ENCODE peak calls at places on chromosome 15, in four cellular contexts. F is LHCN-M2, N is T-helper 9 cell, M is psoas muscle. P is an unnamed sample.

GRCh38 chr15:93035953-93036810 is 52.8 kb downstream of the RGMA start:
- DNase-seq in M (peak), F (no peak), N (peak), P (no peak)

GRCh38 chr15:48592929-48593328 is 52.6 kb downstream of the FBN1 start:
- DNase-seq in N (no peak), F (peak), M (no peak), P (no peak)

GRCh38 chr15:69885182-69886041 is 212.3 kb downstream of the TLE3 start:
- DNase-seq in M (no peak), N (no peak), F (no peak), P (no peak)

GRCh38 chr15:68205558-68205944 is 419 bp upstream of the CALML4 start:
- DNase-seq in M (no peak), F (no peak), N (no peak), P (no peak)

GRCh38 chr15:52085289-52085688 is 27.3 kb downstream of the BCL2L10 start:
- DNase-seq in F (no peak), N (no peak), M (no peak), P (no peak)

GRCh38 chr15:39167114-39168058 is 413.5 kb upstream of the THBS1 start:
- DNase-seq in F (no peak), N (no peak), M (no peak), P (no peak)

GRCh38 chr15:42707873-42708544 is 28.9 kb downstream of the CDAN1 start:
- DNase-seq in N (no peak), F (no peak), M (no peak), P (no peak)

GRCh38 chr15:81948751-81949150 is 97.1 kb downstream of the MEX3B start:
- DNase-seq in N (no peak), F (no peak), M (no peak), P (no peak)

GRCh38 chr15:62672268-62672667 is 370.3 kb upstream of the TPM1 start:
- DNase-seq in M (no peak), F (no peak), N (no peak), P (no peak)

GRCh38 chr15:83611312-83611711 is 42.6 kb upstream of the ADAMTSL3 start:
- DNase-seq in M (no peak), N (no peak), F (no peak), P (no peak)

GRCh38 chr15:87924433-87924832 is 332.1 kb downstream of the NTRK3 start:
- DNase-seq in F (no peak), N (no peak), M (no peak), P (no peak)

GRCh38 chr15:60004846-60005351 is 788 bp downstream of the FOXB1 start:
- DNase-seq in F (no peak), N (peak), M (no peak), P (peak)

GRCh38 chr15:67685716-67686115 is 139.6 kb upstream of the SKOR1 start:
- DNase-seq in M (no peak), N (no peak), F (no peak), P (no peak)

GRCh38 chr15:89096664-89097063 is 8.4 kb downstream of the ABHD2 start:
- DNase-seq in N (no peak), F (no peak), M (no peak), P (no peak)

P was measured in CD4-positive, CD25-positive, alpha-beta regulatory T cell.